ENCODE peak calls at places on chromosomes 12 and 14, in four cellular contexts. F, K, M and W are unnamed samples.

GRCh38 chr12:9331218-9331626 is 123.0 kb upstream of the PZP start:
- DNase-seq in F (no peak), K (peak), M (peak), W (peak)

GRCh38 chr12:1692895-1693294 is 2.0 kb downstream of the ADIPOR2 start:
- DNase-seq in F (no peak), K (no peak), M (no peak), W (no peak)

GRCh38 chr12:86137936-86138335 is 118.3 kb downstream of the MGAT4C start:
- DNase-seq in F (no peak), K (peak), M (no peak), W (peak)

GRCh38 chr12:123937707-123938600 is 34.7 kb downstream of the CCDC92 start:
- DNase-seq in F (no peak), K (peak), M (no peak), W (peak)

GRCh38 chr12:62345667-62346066 is 85.5 kb downstream of the USP15 start:
- DNase-seq in F (no peak), K (no peak), M (no peak), W (no peak)

GRCh38 chr12:130879781-130880389 is 8.0 kb downstream of the RAN start:
- DNase-seq in F (no peak), K (no peak), M (no peak), W (no peak)

GRCh38 chr12:12456637-12457036 is 99.8 kb downstream of the BORCS5 start:
- DNase-seq in F (no peak), K (no peak), M (no peak), W (no peak)

GRCh38 chr12:916240-916639 is 33.3 kb downstream of the RAD52 start:
- DNase-seq in F (peak), K (no peak), M (no peak), W (no peak)

GRCh38 chr12:12755923-12756322 is 29.5 kb upstream of the APOLD1 start:
- DNase-seq in F (no peak), K (no peak), M (no peak), W (no peak)

GRCh38 chr14:90453401-90453951 is 56.6 kb downstream of the CALM1 start:
- DNase-seq in F (no peak), K (peak), M (no peak), W (peak)

GRCh38 chr14:77663289-77663688 is 44.5 kb downstream of the ALKBH1 start:
- DNase-seq in F (no peak), K (peak), M (no peak), W (peak)

GRCh38 chr12:46483572-46484395 is 111.2 kb upstream of the SLC38A2 start:
- DNase-seq in F (no peak), K (no peak), M (no peak), W (peak)

GRCh38 chr12:65895759-65896656 is 71.7 kb downstream of the HMGA2 start:
- DNase-seq in F (no peak), K (peak), M (no peak), W (peak)

GRCh38 chr14:69685217-69685616 is 73.8 kb downstream of the SUSD6 start:
- DNase-seq in F (no peak), K (peak), M (peak), W (peak)

GRCh38 chr12:83140135-83140534 is 453.4 kb downstream of the TMTC2 start:
- DNase-seq in F (no peak), K (no peak), M (no peak), W (no peak)

GRCh38 chr14:76708028-76708427 is 53.2 kb upstream of the VASH1 start:
- DNase-seq in F (no peak), K (no peak), M (no peak), W (no peak)

GRCh38 chr12:5102261-5102789 is 58.6 kb downstream of the KCNA5 start:
- DNase-seq in F (no peak), K (no peak), M (no peak), W (no peak)

GRCh38 chr12:107079172-107080011 is 14.0 kb downstream of the CRY1 start:
- DNase-seq in F (no peak), K (peak), M (no peak), W (peak)